ENCODE peak calls at places on chromosomes 11 and 22, in ten cellular contexts. One of them, this sample, is unnamed.

GRCh38 chr22:40637181-40638150 is 947 bp upstream of the MRTFA start:
- DNase-seq in PC-3: peak
- DNase-seq in GM12865: peak
- DNase-seq in osteoblast: peak
- DNase-seq in RWPE1: no peak
- DNase-seq in tibial nerve: peak
- DNase-seq in lung: peak
- DNase-seq in IMR-90: no peak
- DNase-seq in mucosa of descending colon: peak
- DNase-seq in foreskin fibroblast: no peak
- DNase-seq in this sample: no peak

GRCh38 chr11:65445604-65446445 is 23.2 kb downstream of the NEAT1 start:
- DNase-seq in PC-3: peak
- DNase-seq in GM12865: peak
- DNase-seq in osteoblast: peak
- DNase-seq in RWPE1: no peak
- DNase-seq in tibial nerve: peak
- DNase-seq in lung: peak
- DNase-seq in IMR-90: peak
- DNase-seq in mucosa of descending colon: no peak
- DNase-seq in foreskin fibroblast: no peak
- DNase-seq in this sample: no peak

GRCh38 chr11:28674432-28675076 is 566.4 kb downstream of the METTL15 start:
- DNase-seq in PC-3: peak
- DNase-seq in GM12865: peak
- DNase-seq in osteoblast: peak
- DNase-seq in RWPE1: no peak
- DNase-seq in tibial nerve: no peak
- DNase-seq in lung: no peak
- DNase-seq in IMR-90: peak
- DNase-seq in mucosa of descending colon: peak
- DNase-seq in foreskin fibroblast: peak
- DNase-seq in this sample: no peak

GRCh38 chr11:13462928-13463778 is at the start of gene BTBD10:
- DNase-seq in PC-3: peak
- DNase-seq in GM12865: peak
- DNase-seq in osteoblast: peak
- DNase-seq in RWPE1: peak
- DNase-seq in tibial nerve: peak
- DNase-seq in lung: peak
- DNase-seq in IMR-90: peak
- DNase-seq in mucosa of descending colon: peak
- DNase-seq in foreskin fibroblast: peak
- DNase-seq in this sample: peak

GRCh38 chr11:75560644-75561043 is 1.4 kb upstream of the SERPINH1 start:
- DNase-seq in PC-3: no peak
- DNase-seq in GM12865: no peak
- DNase-seq in osteoblast: peak
- DNase-seq in RWPE1: no peak
- DNase-seq in tibial nerve: no peak
- DNase-seq in lung: no peak
- DNase-seq in IMR-90: peak
- DNase-seq in mucosa of descending colon: no peak
- DNase-seq in foreskin fibroblast: no peak
- DNase-seq in this sample: no peak

GRCh38 chr11:42620796-42621195 is 691.0 kb upstream of the API5 start:
- DNase-seq in PC-3: peak
- DNase-seq in GM12865: no peak
- DNase-seq in osteoblast: no peak
- DNase-seq in RWPE1: no peak
- DNase-seq in tibial nerve: no peak
- DNase-seq in lung: no peak
- DNase-seq in IMR-90: no peak
- DNase-seq in mucosa of descending colon: no peak
- DNase-seq in foreskin fibroblast: no peak
- DNase-seq in this sample: no peak

GRCh38 chr11:117704416-117705150 is 92.4 kb downstream of the DSCAML1 start:
- DNase-seq in PC-3: no peak
- DNase-seq in GM12865: no peak
- DNase-seq in osteoblast: no peak
- DNase-seq in RWPE1: no peak
- DNase-seq in tibial nerve: no peak
- DNase-seq in lung: no peak
- DNase-seq in IMR-90: no peak
- DNase-seq in mucosa of descending colon: no peak
- DNase-seq in foreskin fibroblast: no peak
- DNase-seq in this sample: no peak

GRCh38 chr11:104534268-104534667 is 364.0 kb downstream of the CASP12 start:
- DNase-seq in PC-3: peak
- DNase-seq in GM12865: no peak
- DNase-seq in osteoblast: no peak
- DNase-seq in RWPE1: peak
- DNase-seq in tibial nerve: no peak
- DNase-seq in lung: no peak
- DNase-seq in IMR-90: peak
- DNase-seq in mucosa of descending colon: no peak
- DNase-seq in foreskin fibroblast: peak
- DNase-seq in this sample: no peak

GRCh38 chr11:109423114-109423859 is 1.3 kb downstream of the C11orf87 start:
- DNase-seq in PC-3: no peak
- DNase-seq in GM12865: no peak
- DNase-seq in osteoblast: peak
- DNase-seq in RWPE1: no peak
- DNase-seq in tibial nerve: no peak
- DNase-seq in lung: no peak
- DNase-seq in IMR-90: no peak
- DNase-seq in mucosa of descending colon: no peak
- DNase-seq in foreskin fibroblast: peak
- DNase-seq in this sample: no peak

GRCh38 chr11:75795276-75796090 is 19.5 kb upstream of the UVRAG start:
- DNase-seq in PC-3: peak
- DNase-seq in GM12865: no peak
- DNase-seq in osteoblast: no peak
- DNase-seq in RWPE1: no peak
- DNase-seq in tibial nerve: no peak
- DNase-seq in lung: no peak
- DNase-seq in IMR-90: no peak
- DNase-seq in mucosa of descending colon: no peak
- DNase-seq in foreskin fibroblast: no peak
- DNase-seq in this sample: no peak

GRCh38 chr11:8733847-8734246 is 51.3 kb downstream of the RPL27A start:
- DNase-seq in PC-3: no peak
- DNase-seq in GM12865: no peak
- DNase-seq in osteoblast: no peak
- DNase-seq in RWPE1: no peak
- DNase-seq in tibial nerve: no peak
- DNase-seq in lung: no peak
- DNase-seq in IMR-90: no peak
- DNase-seq in mucosa of descending colon: peak
- DNase-seq in foreskin fibroblast: no peak
- DNase-seq in this sample: no peak

GRCh38 chr22:43479311-43479710 is 67.5 kb downstream of the MPPED1 start:
- DNase-seq in PC-3: no peak
- DNase-seq in GM12865: no peak
- DNase-seq in osteoblast: peak
- DNase-seq in RWPE1: no peak
- DNase-seq in tibial nerve: no peak
- DNase-seq in lung: no peak
- DNase-seq in IMR-90: no peak
- DNase-seq in mucosa of descending colon: no peak
- DNase-seq in foreskin fibroblast: no peak
- DNase-seq in this sample: no peak

GRCh38 chr22:30858976-30859713 is 109.4 kb downstream of the MORC2 start:
- DNase-seq in PC-3: no peak
- DNase-seq in GM12865: no peak
- DNase-seq in osteoblast: peak
- DNase-seq in RWPE1: no peak
- DNase-seq in tibial nerve: no peak
- DNase-seq in lung: peak
- DNase-seq in IMR-90: no peak
- DNase-seq in mucosa of descending colon: no peak
- DNase-seq in foreskin fibroblast: no peak
- DNase-seq in this sample: no peak

GRCh38 chr22:50308597-50308935 is 1.1 kb upstream of the PLXNB2 start:
- DNase-seq in PC-3: no peak
- DNase-seq in GM12865: no peak
- DNase-seq in osteoblast: peak
- DNase-seq in RWPE1: no peak
- DNase-seq in tibial nerve: peak
- DNase-seq in lung: peak
- DNase-seq in IMR-90: peak
- DNase-seq in mucosa of descending colon: peak
- DNase-seq in foreskin fibroblast: peak
- DNase-seq in this sample: no peak

GRCh38 chr22:30424471-30425326 is 869 bp upstream of the MTFP1 start:
- DNase-seq in PC-3: no peak
- DNase-seq in GM12865: peak
- DNase-seq in osteoblast: no peak
- DNase-seq in RWPE1: no peak
- DNase-seq in tibial nerve: no peak
- DNase-seq in lung: no peak
- DNase-seq in IMR-90: peak
- DNase-seq in mucosa of descending colon: peak
- DNase-seq in foreskin fibroblast: no peak
- DNase-seq in this sample: no peak

GRCh38 chr11:125903753-125904659 is at the start of gene DDX25:
- DNase-seq in PC-3: no peak
- DNase-seq in GM12865: no peak
- DNase-seq in osteoblast: no peak
- DNase-seq in RWPE1: no peak
- DNase-seq in tibial nerve: no peak
- DNase-seq in lung: no peak
- DNase-seq in IMR-90: no peak
- DNase-seq in mucosa of descending colon: no peak
- DNase-seq in foreskin fibroblast: no peak
- DNase-seq in this sample: peak

GRCh38 chr22:47048123-47049077 is 285.9 kb downstream of the TBC1D22A start:
- DNase-seq in PC-3: no peak
- DNase-seq in GM12865: no peak
- DNase-seq in osteoblast: peak
- DNase-seq in RWPE1: no peak
- DNase-seq in tibial nerve: no peak
- DNase-seq in lung: no peak
- DNase-seq in IMR-90: no peak
- DNase-seq in mucosa of descending colon: no peak
- DNase-seq in foreskin fibroblast: no peak
- DNase-seq in this sample: no peak

GRCh38 chr22:45045219-45045618 is 35.4 kb upstream of the PHF21B start:
- DNase-seq in PC-3: no peak
- DNase-seq in GM12865: no peak
- DNase-seq in osteoblast: no peak
- DNase-seq in RWPE1: no peak
- DNase-seq in tibial nerve: no peak
- DNase-seq in lung: no peak
- DNase-seq in IMR-90: no peak
- DNase-seq in mucosa of descending colon: no peak
- DNase-seq in foreskin fibroblast: no peak
- DNase-seq in this sample: no peak
- TF ChIP-seq CTCF in PC-3: no peak
- TF ChIP-seq CTCF in GM12865: no peak
- TF ChIP-seq CTCF in osteoblast: no peak
- TF ChIP-seq CTCF in RWPE1: no peak
- TF ChIP-seq CTCF in tibial nerve: no peak
- TF ChIP-seq CTCF in lung: no peak
- TF ChIP-seq CTCF in IMR-90: no peak
- TF ChIP-seq CTCF in mucosa of descending colon: no peak
- TF ChIP-seq CTCF in foreskin fibroblast: no peak
- TF ChIP-seq CTCF in this sample: no peak

GRCh38 chr11:62588966-62589637 is 2.2 kb downstream of the TUT1 start:
- DNase-seq in PC-3: peak
- DNase-seq in GM12865: no peak
- DNase-seq in osteoblast: peak
- DNase-seq in RWPE1: no peak
- DNase-seq in tibial nerve: no peak
- DNase-seq in lung: no peak
- DNase-seq in IMR-90: no peak
- DNase-seq in mucosa of descending colon: no peak
- DNase-seq in foreskin fibroblast: no peak
- DNase-seq in this sample: no peak

GRCh38 chr11:62592989-62593421 is 1.7 kb upstream of the TUT1 start:
- DNase-seq in PC-3: no peak
- DNase-seq in GM12865: no peak
- DNase-seq in osteoblast: peak
- DNase-seq in RWPE1: no peak
- DNase-seq in tibial nerve: no peak
- DNase-seq in lung: no peak
- DNase-seq in IMR-90: no peak
- DNase-seq in mucosa of descending colon: no peak
- DNase-seq in foreskin fibroblast: no peak
- DNase-seq in this sample: no peak

GRCh38 chr11:62592216-62592815 is 993 bp upstream of the TUT1 start:
- DNase-seq in PC-3: no peak
- DNase-seq in GM12865: peak
- DNase-seq in osteoblast: peak
- DNase-seq in RWPE1: no peak
- DNase-seq in tibial nerve: no peak
- DNase-seq in lung: no peak
- DNase-seq in IMR-90: no peak
- DNase-seq in mucosa of descending colon: no peak
- DNase-seq in foreskin fibroblast: no peak
- DNase-seq in this sample: no peak

GRCh38 chr11:62593434-62594044 is 2.2 kb upstream of the TUT1 start:
- DNase-seq in PC-3: peak
- DNase-seq in GM12865: peak
- DNase-seq in osteoblast: peak
- DNase-seq in RWPE1: peak
- DNase-seq in tibial nerve: peak
- DNase-seq in lung: peak
- DNase-seq in IMR-90: peak
- DNase-seq in mucosa of descending colon: peak
- DNase-seq in foreskin fibroblast: peak
- DNase-seq in this sample: no peak

GRCh38 chr11:62591448-62592215 is at the start of gene TUT1:
- DNase-seq in PC-3: peak
- DNase-seq in GM12865: peak
- DNase-seq in osteoblast: peak
- DNase-seq in RWPE1: peak
- DNase-seq in tibial nerve: peak
- DNase-seq in lung: peak
- DNase-seq in IMR-90: peak
- DNase-seq in mucosa of descending colon: peak
- DNase-seq in foreskin fibroblast: peak
- DNase-seq in this sample: peak
- TF ChIP-seq CTCF in PC-3: no peak
- TF ChIP-seq CTCF in GM12865: no peak
- TF ChIP-seq CTCF in osteoblast: no peak
- TF ChIP-seq CTCF in RWPE1: no peak
- TF ChIP-seq CTCF in tibial nerve: no peak
- TF ChIP-seq CTCF in lung: no peak
- TF ChIP-seq CTCF in IMR-90: no peak
- TF ChIP-seq CTCF in mucosa of descending colon: no peak
- TF ChIP-seq CTCF in foreskin fibroblast: no peak
- TF ChIP-seq CTCF in this sample: peak

GRCh38 chr11:87603887-87604286 is 566.2 kb downstream of the TMEM135 start:
- DNase-seq in PC-3: no peak
- DNase-seq in GM12865: no peak
- DNase-seq in osteoblast: no peak
- DNase-seq in RWPE1: no peak
- DNase-seq in tibial nerve: no peak
- DNase-seq in lung: no peak
- DNase-seq in IMR-90: no peak
- DNase-seq in mucosa of descending colon: no peak
- DNase-seq in foreskin fibroblast: no peak
- DNase-seq in this sample: no peak
- TF ChIP-seq CTCF in PC-3: no peak
- TF ChIP-seq CTCF in GM12865: no peak
- TF ChIP-seq CTCF in osteoblast: no peak
- TF ChIP-seq CTCF in RWPE1: no peak
- TF ChIP-seq CTCF in tibial nerve: no peak
- TF ChIP-seq CTCF in lung: no peak
- TF ChIP-seq CTCF in IMR-90: no peak
- TF ChIP-seq CTCF in mucosa of descending colon: no peak
- TF ChIP-seq CTCF in foreskin fibroblast: no peak
- TF ChIP-seq CTCF in this sample: no peak

GRCh38 chr11:89498845-89499448 is 7.8 kb upstream of the NOX4 start:
- DNase-seq in PC-3: peak
- DNase-seq in GM12865: peak
- DNase-seq in osteoblast: peak
- DNase-seq in RWPE1: no peak
- DNase-seq in tibial nerve: no peak
- DNase-seq in lung: no peak
- DNase-seq in IMR-90: no peak
- DNase-seq in mucosa of descending colon: peak
- DNase-seq in foreskin fibroblast: no peak
- DNase-seq in this sample: no peak
- TF ChIP-seq CTCF in PC-3: peak
- TF ChIP-seq CTCF in GM12865: peak
- TF ChIP-seq CTCF in osteoblast: peak
- TF ChIP-seq CTCF in RWPE1: no peak
- TF ChIP-seq CTCF in tibial nerve: no peak
- TF ChIP-seq CTCF in lung: no peak
- TF ChIP-seq CTCF in IMR-90: no peak
- TF ChIP-seq CTCF in mucosa of descending colon: no peak
- TF ChIP-seq CTCF in foreskin fibroblast: no peak
- TF ChIP-seq CTCF in this sample: peak